ENCODE peak calls at places on chromosomes 7 and 10, in eight cellular contexts. One of them, this sample, is unnamed.

GRCh38 chr10:43943825-43944360 is 295.2 kb upstream of the ZNF32 start:
- DNase-seq in HCT116: no peak
- DNase-seq in vagina: peak; percentile 37
- DNase-seq in heart left ventricle: no peak
- DNase-seq in GM12892: no peak
- DNase-seq in IMR-90: no peak
- DNase-seq in A549: no peak
- DNase-seq in lower leg skin: no peak
- DNase-seq in this sample: no peak

GRCh38 chr7:155973451-155973997 is 161.3 kb upstream of the SHH start:
- DNase-seq in HCT116: no peak
- DNase-seq in vagina: no peak
- DNase-seq in heart left ventricle: no peak
- DNase-seq in GM12892: no peak
- DNase-seq in IMR-90: no peak
- DNase-seq in A549: no peak
- DNase-seq in lower leg skin: no peak
- DNase-seq in this sample: no peak

GRCh38 chr10:122050316-122050715 is 61.4 kb downstream of the TACC2 start:
- DNase-seq in HCT116: no peak
- DNase-seq in vagina: no peak
- DNase-seq in heart left ventricle: no peak
- DNase-seq in GM12892: no peak
- DNase-seq in IMR-90: no peak
- DNase-seq in A549: no peak
- DNase-seq in lower leg skin: no peak
- DNase-seq in this sample: no peak

GRCh38 chr7:157434701-157435100 is 97.9 kb downstream of the DNAJB6 start:
- DNase-seq in HCT116: no peak
- DNase-seq in vagina: no peak
- DNase-seq in heart left ventricle: no peak
- DNase-seq in GM12892: no peak
- DNase-seq in IMR-90: no peak
- DNase-seq in A549: no peak
- DNase-seq in lower leg skin: no peak
- DNase-seq in this sample: no peak

GRCh38 chr10:97826892-97827291 is 22.8 kb upstream of the GOLGA7B start:
- DNase-seq in HCT116: no peak
- DNase-seq in vagina: no peak
- DNase-seq in heart left ventricle: no peak
- DNase-seq in GM12892: no peak
- DNase-seq in IMR-90: no peak
- DNase-seq in A549: no peak
- DNase-seq in lower leg skin: no peak
- DNase-seq in this sample: no peak

GRCh38 chr10:131874991-131875451 is 25.8 kb upstream of the PPP2R2D start:
- DNase-seq in HCT116: peak; percentile 48
- DNase-seq in vagina: no peak
- DNase-seq in heart left ventricle: peak; percentile 84
- DNase-seq in GM12892: peak; percentile 75
- DNase-seq in IMR-90: peak; percentile 72
- DNase-seq in A549: peak; percentile 84
- DNase-seq in lower leg skin: peak; percentile 50
- DNase-seq in this sample: peak; percentile 50

GRCh38 chr7:55409474-55410225 is 44.5 kb downstream of the LANCL2 start:
- DNase-seq in HCT116: no peak
- DNase-seq in vagina: no peak
- DNase-seq in heart left ventricle: no peak
- DNase-seq in GM12892: no peak
- DNase-seq in IMR-90: peak; percentile 35
- DNase-seq in A549: peak; percentile 19
- DNase-seq in lower leg skin: no peak
- DNase-seq in this sample: peak; percentile 46

GRCh38 chr7:137606061-137606674 is 240.6 kb downstream of the DGKI start:
- DNase-seq in HCT116: peak; percentile 35
- DNase-seq in vagina: no peak
- DNase-seq in heart left ventricle: no peak
- DNase-seq in GM12892: no peak
- DNase-seq in IMR-90: peak; percentile 71
- DNase-seq in A549: peak; percentile 14
- DNase-seq in lower leg skin: no peak
- DNase-seq in this sample: no peak

GRCh38 chr10:132477066-132477397 is 60.6 kb upstream of the INPP5A start:
- DNase-seq in HCT116: no peak
- DNase-seq in vagina: no peak
- DNase-seq in heart left ventricle: peak; percentile 40
- DNase-seq in GM12892: no peak
- DNase-seq in IMR-90: no peak
- DNase-seq in A549: no peak
- DNase-seq in lower leg skin: no peak
- DNase-seq in this sample: no peak

GRCh38 chr10:23917251-23917908 is 291.6 kb upstream of the KIAA1217 start:
- DNase-seq in HCT116: no peak
- DNase-seq in vagina: no peak
- DNase-seq in heart left ventricle: no peak
- DNase-seq in GM12892: no peak
- DNase-seq in IMR-90: no peak
- DNase-seq in A549: no peak
- DNase-seq in lower leg skin: no peak
- DNase-seq in this sample: no peak

GRCh38 chr10:49285232-49285631 is 13.7 kb upstream of the C10orf71 start:
- DNase-seq in HCT116: no peak
- DNase-seq in vagina: no peak
- DNase-seq in heart left ventricle: no peak
- DNase-seq in GM12892: no peak
- DNase-seq in IMR-90: no peak
- DNase-seq in A549: no peak
- DNase-seq in lower leg skin: peak; percentile 27
- DNase-seq in this sample: no peak

GRCh38 chr7:22561356-22561755 is 61.4 kb upstream of the STEAP1B start:
- DNase-seq in HCT116: no peak
- DNase-seq in vagina: peak; percentile 89
- DNase-seq in heart left ventricle: peak; percentile 72
- DNase-seq in GM12892: no peak
- DNase-seq in IMR-90: peak; percentile 100
- DNase-seq in A549: peak; percentile 55
- DNase-seq in lower leg skin: peak; percentile 77
- DNase-seq in this sample: peak; percentile 90

GRCh38 chr7:155259791-155260497 is 37.7 kb upstream of the INSIG1 start:
- DNase-seq in HCT116: no peak
- DNase-seq in vagina: no peak
- DNase-seq in heart left ventricle: no peak
- DNase-seq in GM12892: no peak
- DNase-seq in IMR-90: no peak
- DNase-seq in A549: no peak
- DNase-seq in lower leg skin: no peak
- DNase-seq in this sample: no peak

GRCh38 chr10:102280397-102281015 is 35.2 kb downstream of the GBF1 start:
- DNase-seq in HCT116: no peak
- DNase-seq in vagina: no peak
- DNase-seq in heart left ventricle: no peak
- DNase-seq in GM12892: no peak
- DNase-seq in IMR-90: peak; percentile 21
- DNase-seq in A549: no peak
- DNase-seq in lower leg skin: no peak
- DNase-seq in this sample: no peak

DNA sequence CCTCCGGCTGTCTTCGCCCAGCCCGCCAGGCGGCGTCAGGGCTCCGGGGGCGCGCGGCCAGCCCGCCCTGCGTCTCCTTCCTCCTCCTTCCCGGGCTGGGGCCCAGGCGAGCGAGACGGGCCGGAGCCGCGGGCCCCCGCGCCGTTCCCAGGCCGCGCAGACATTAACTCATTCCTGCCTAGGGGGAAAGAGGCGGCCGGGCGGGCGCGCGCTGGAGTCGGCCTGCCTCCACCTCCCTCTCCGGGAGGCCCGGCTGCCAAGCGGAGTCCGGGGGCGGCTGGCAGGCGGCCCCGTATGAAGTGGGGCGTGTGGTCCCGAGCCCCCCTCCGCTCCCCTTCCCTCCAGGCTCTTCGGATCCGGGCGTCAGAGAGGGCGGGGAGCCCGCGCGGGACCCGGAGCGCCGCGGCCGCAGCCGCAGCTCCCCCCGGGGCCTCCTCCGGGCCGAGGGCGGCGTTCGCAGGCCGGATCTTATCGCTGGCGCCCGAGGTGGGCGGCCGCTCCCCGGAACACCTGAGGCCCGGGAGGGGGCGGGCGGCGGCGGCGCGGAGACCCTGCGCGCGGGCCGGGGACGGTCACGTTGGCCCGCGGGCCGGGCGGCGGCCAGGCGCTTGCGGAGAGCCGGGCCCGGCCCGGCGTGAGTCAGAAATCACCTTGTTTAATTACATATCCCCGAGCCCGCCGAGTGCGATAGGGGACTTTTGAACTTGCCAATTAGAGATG is 43.1 kb downstream of the LDB3 start:
- DNase-seq in HCT116: peak; percentile 54
- DNase-seq in vagina: no peak
- DNase-seq in heart left ventricle: peak; percentile 95
- DNase-seq in GM12892: peak; percentile 96
- DNase-seq in IMR-90: peak; percentile 85
- DNase-seq in A549: peak; percentile 88
- DNase-seq in lower leg skin: peak; percentile 81
- DNase-seq in this sample: peak; percentile 98
- TF ChIP-seq POLR2A in HCT116: no peak
- TF ChIP-seq POLR2A in vagina: no peak
- TF ChIP-seq POLR2A in heart left ventricle: no peak
- TF ChIP-seq POLR2A in GM12892: peak; percentile 65
- TF ChIP-seq POLR2A in IMR-90: peak; percentile 68
- TF ChIP-seq POLR2A in A549: peak; percentile 58
- TF ChIP-seq POLR2A in lower leg skin: no peak
- TF ChIP-seq POLR2A in this sample: peak; percentile 51

DNA sequence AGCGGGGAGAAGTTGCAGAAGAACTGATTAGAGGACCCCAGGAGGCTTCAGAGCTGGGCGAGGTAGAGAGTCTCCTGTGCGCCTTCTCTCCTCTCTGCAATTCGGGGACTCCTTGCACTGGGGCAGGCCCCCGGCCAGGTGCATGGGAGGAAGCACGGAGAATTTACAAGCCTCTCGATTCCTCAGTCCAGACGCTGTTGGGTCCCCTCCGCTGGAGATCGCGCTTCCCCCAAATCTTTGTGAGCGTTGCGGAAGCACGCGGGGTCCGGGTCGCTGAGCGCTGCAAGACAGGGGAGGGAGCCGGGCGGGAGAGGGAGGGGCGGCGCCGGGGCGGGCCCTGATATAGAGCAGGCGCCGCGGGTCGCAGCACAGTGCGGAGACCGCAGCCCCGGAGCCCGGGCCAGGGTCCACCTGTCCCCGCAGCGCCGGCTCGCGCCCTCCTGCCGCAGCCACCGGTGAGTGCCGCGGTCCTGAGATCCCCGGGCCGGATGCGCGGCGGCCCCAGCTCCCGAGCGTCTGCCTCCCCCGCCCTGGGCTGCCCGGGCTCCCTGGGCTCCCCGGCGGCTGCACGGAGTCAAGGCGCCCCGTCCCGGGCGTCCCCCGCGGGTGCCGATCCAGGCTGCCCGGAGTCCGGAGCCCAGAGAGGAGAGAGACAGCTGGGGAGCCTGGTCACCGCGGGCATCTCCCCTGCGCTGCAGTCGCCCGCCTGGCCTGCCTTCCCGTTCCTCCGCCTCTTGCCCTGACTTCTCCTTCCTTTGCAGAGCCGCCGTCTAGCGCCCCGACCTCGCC is at the start of gene PLAU:
- DNase-seq in HCT116: no peak
- DNase-seq in vagina: no peak
- DNase-seq in heart left ventricle: peak; percentile 87
- DNase-seq in GM12892: peak; percentile 66
- DNase-seq in IMR-90: peak; percentile 57
- DNase-seq in A549: no peak
- DNase-seq in lower leg skin: no peak
- DNase-seq in this sample: no peak
- TF ChIP-seq POLR2A in HCT116: peak; percentile 86
- TF ChIP-seq POLR2A in vagina: no peak
- TF ChIP-seq POLR2A in heart left ventricle: no peak
- TF ChIP-seq POLR2A in GM12892: no peak
- TF ChIP-seq POLR2A in IMR-90: peak; percentile 94
- TF ChIP-seq POLR2A in A549: peak; percentile 88
- TF ChIP-seq POLR2A in lower leg skin: no peak
- TF ChIP-seq POLR2A in this sample: no peak

DNA sequence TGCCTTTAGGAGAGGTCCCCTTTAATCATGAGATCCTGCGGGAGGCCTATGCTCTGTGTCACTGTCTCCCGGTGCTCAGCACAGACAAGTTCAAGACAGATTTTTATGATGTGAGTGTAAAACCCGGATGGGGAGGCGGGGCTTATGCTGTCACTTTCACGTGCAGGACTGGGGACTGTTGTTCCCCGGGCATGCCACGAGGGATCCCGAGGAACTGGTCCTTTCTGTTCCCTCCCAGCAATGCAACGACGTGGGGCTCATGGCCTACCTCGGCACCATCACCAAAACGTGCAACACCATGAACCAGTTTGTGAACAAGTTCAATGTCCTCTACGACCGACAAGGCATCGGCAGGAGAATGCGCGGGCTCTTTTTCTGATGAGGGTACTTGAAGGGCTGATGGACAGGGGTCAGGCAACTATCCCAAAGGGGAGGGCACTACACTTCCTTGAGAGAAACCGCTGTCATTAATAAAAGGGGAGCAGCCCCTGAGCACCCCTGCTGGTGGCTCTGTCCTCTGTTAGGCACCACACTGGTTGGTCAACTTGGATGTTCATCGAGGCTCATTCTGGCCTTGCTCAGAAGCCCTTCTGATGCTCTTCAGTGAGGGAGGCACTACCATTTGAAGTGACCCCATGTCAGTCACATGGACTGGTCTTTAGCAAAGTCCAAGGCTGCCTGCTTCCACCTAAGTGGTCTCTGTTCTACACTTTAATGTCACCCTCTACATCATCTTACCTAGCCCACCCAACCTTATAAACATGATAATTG is 2.8 kb downstream of the COPS6 start:
- DNase-seq in HCT116: no peak
- DNase-seq in vagina: no peak
- DNase-seq in heart left ventricle: no peak
- DNase-seq in GM12892: no peak
- DNase-seq in IMR-90: peak; percentile 37
- DNase-seq in A549: no peak
- DNase-seq in lower leg skin: no peak
- DNase-seq in this sample: no peak
- TF ChIP-seq POLR2A in HCT116: no peak
- TF ChIP-seq POLR2A in vagina: no peak
- TF ChIP-seq POLR2A in heart left ventricle: no peak
- TF ChIP-seq POLR2A in GM12892: peak; percentile 90
- TF ChIP-seq POLR2A in IMR-90: no peak
- TF ChIP-seq POLR2A in A549: no peak
- TF ChIP-seq POLR2A in lower leg skin: no peak
- TF ChIP-seq POLR2A in this sample: no peak

DNA sequence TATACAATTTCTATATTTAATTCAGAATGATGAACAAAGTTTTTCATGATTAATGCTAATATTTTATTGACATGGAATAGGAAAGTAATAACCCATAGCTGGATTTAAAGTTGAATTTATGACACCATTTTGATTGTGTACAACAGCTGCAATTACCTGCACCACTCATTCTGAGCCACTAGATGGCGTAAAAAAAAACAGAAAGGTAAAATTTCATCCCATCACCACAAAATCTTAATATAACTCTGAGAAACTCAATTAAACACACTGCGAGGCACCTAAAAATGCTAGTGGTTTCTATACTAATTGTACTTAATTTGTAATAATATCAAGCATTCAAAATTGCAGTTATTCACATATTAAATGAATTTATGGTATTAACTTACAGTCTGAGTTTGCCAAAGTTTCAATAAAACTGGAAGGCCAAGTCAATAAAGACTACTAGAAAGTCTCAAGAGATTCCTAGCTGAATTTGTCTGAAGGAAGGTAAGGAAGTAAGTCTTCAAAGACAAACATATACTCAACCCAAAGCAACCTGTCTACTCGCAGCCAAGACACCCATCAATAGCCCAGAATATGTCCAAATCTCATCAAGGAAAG is 182.5 kb downstream of the SKAP2 start:
- DNase-seq in HCT116: no peak
- DNase-seq in vagina: no peak
- DNase-seq in heart left ventricle: no peak
- DNase-seq in GM12892: no peak
- DNase-seq in IMR-90: peak; percentile 35
- DNase-seq in A549: no peak
- DNase-seq in lower leg skin: no peak
- DNase-seq in this sample: no peak
- TF ChIP-seq POLR2A in HCT116: no peak
- TF ChIP-seq POLR2A in vagina: no peak
- TF ChIP-seq POLR2A in heart left ventricle: no peak
- TF ChIP-seq POLR2A in GM12892: no peak
- TF ChIP-seq POLR2A in IMR-90: no peak
- TF ChIP-seq POLR2A in A549: no peak
- TF ChIP-seq POLR2A in lower leg skin: no peak
- TF ChIP-seq POLR2A in this sample: no peak

This sample was measured in H54.